ENCODE peak calls at places on chromosomes 7 and 10, in eight cellular contexts. M is tibial artery, S is AG08395, K is H9, U is stromal cell of bone marrow, J is AG09309, O is C1 segment of cervical spinal cord, E is esophagus muscularis mucosa. L is an unnamed sample.

GRCh38 chr7:140591178-140591902 is 49.3 kb downstream of the DENND2A start:
- DNase-seq in M (no peak), S (no peak), K (no peak), U (no peak), J (no peak), O (no peak), E (no peak), L (no peak)

GRCh38 chr10:9012312-9012711 is 957.8 kb downstream of the GATA3 start:
- DNase-seq in M (no peak), S (no peak), K (no peak), U (peak; percentile 41), J (no peak), O (no peak), E (no peak), L (peak; percentile 63)

GRCh38 chr7:39753823-39754325 is 130.5 kb downstream of the RALA start:
- DNase-seq in M (no peak), S (no peak), K (no peak), U (no peak), J (no peak), O (no peak), E (no peak), L (no peak)

GRCh38 chr10:67612577-67613537 is 83.1 kb downstream of the CTNNA3 start:
- DNase-seq in M (no peak), S (no peak), K (no peak), U (peak; percentile 12), J (peak; percentile 25), O (no peak), E (no peak), L (no peak)

GRCh38 chr7:102318482-102318971 is 31.9 kb downstream of the SH2B2 start:
- DNase-seq in M (no peak), S (no peak), K (no peak), U (no peak), J (no peak), O (no peak), E (no peak), L (no peak)

GRCh38 chr7:102468416-102469350 is 3.9 kb downstream of the LRWD1 start:
- DNase-seq in M (no peak), S (no peak), K (no peak), U (no peak), J (no peak), O (no peak), E (no peak), L (no peak)

GRCh38 chr7:129951076-129952011 is 1.4 kb downstream of the UBE2H start:
- DNase-seq in M (peak; percentile 26), S (no peak), K (peak; percentile 32), U (no peak), J (no peak), O (no peak), E (no peak), L (no peak)

GRCh38 chr10:132454296-132455198 is 57.5 kb downstream of the PWWP2B start:
- DNase-seq in M (no peak), S (no peak), K (no peak), U (no peak), J (no peak), O (no peak), E (no peak), L (no peak)

GRCh38 chr7:92641921-92642511 is 51.8 kb upstream of the FAM133B start:
- DNase-seq in M (no peak), S (peak; percentile 22), K (no peak), U (no peak), J (no peak), O (no peak), E (no peak), L (no peak)

GRCh38 chr10:130961506-130962239 is 349.8 kb downstream of the TCERG1L start:
- DNase-seq in M (peak; percentile 10), S (no peak), K (no peak), U (no peak), J (no peak), O (no peak), E (peak; percentile 90), L (no peak)

GRCh38 chr10:121240011-121240410 is 358.2 kb downstream of the FGFR2 start:
- DNase-seq in M (no peak), S (no peak), K (no peak), U (peak; percentile 39), J (no peak), O (no peak), E (no peak), L (no peak)

GRCh38 chr10:3119796-3120459 is 52.6 kb downstream of the PFKP start:
- DNase-seq in M (no peak), S (peak; percentile 57), K (no peak), U (no peak), J (no peak), O (no peak), E (no peak), L (no peak)

GRCh38 chr7:151247611-151248176 is 800 bp downstream of the SMARCD3 start:
- DNase-seq in M (no peak), S (no peak), K (no peak), U (no peak), J (no peak), O (no peak), E (no peak), L (no peak)

GRCh38 chr10:50316695-50317648 is 65.7 kb upstream of the ASAH2 start:
- DNase-seq in M (no peak), S (peak; percentile 7), K (no peak), U (no peak), J (no peak), O (no peak), E (no peak), L (no peak)

GRCh38 chr10:115706482-115707076 is 566.4 kb downstream of the GFRA1 start:
- DNase-seq in M (no peak), S (peak; percentile 12), K (no peak), U (peak; percentile 14), J (peak; percentile 5), O (no peak), E (no peak), L (peak; percentile 18)

GRCh38 chr7:84112771-84113170 is 81.8 kb downstream of the SEMA3A start:
- DNase-seq in M (no peak), S (no peak), K (no peak), U (no peak), J (no peak), O (no peak), E (no peak), L (no peak)

GRCh38 chr10:59301067-59301674 is 61.2 kb downstream of the FAM13C start:
- DNase-seq in M (no peak), S (no peak), K (no peak), U (no peak), J (no peak), O (no peak), E (no peak), L (no peak)

L was measured in fibroblast of the conjunctiva.